ENCODE peak calls at places on chromosomes 3 and 15, in six cellular contexts. One of them, this sample, is unnamed.

GRCh38 chr3:115922681-115923347 is 299.5 kb downstream of the GAP43 start:
- DNase-seq in adrenal gland: no peak
- DNase-seq in AG04449: peak; percentile 16
- DNase-seq in breast epithelium: no peak
- DNase-seq in suprapubic skin: no peak
- DNase-seq in astrocyte of the spinal cord: peak; percentile 58
- DNase-seq in this sample: no peak

GRCh38 chr3:4289044-4289443 is 14.1 kb upstream of the SETMAR start:
- DNase-seq in adrenal gland: no peak
- DNase-seq in AG04449: no peak
- DNase-seq in breast epithelium: no peak
- DNase-seq in suprapubic skin: no peak
- DNase-seq in astrocyte of the spinal cord: no peak
- DNase-seq in this sample: no peak

GRCh38 chr15:41848595-41848994 is 9.9 kb downstream of the PLA2G4B start:
- DNase-seq in adrenal gland: no peak
- DNase-seq in AG04449: no peak
- DNase-seq in breast epithelium: no peak
- DNase-seq in suprapubic skin: no peak
- DNase-seq in astrocyte of the spinal cord: no peak
- DNase-seq in this sample: no peak

GRCh38 chr3:22759636-22760310 is 443.4 kb upstream of the UBE2E2 start:
- DNase-seq in adrenal gland: no peak
- DNase-seq in AG04449: no peak
- DNase-seq in breast epithelium: no peak
- DNase-seq in suprapubic skin: no peak
- DNase-seq in astrocyte of the spinal cord: no peak
- DNase-seq in this sample: no peak

GRCh38 chr3:137263982-137264777 is 306.4 kb downstream of the IL20RB start:
- DNase-seq in adrenal gland: no peak
- DNase-seq in AG04449: no peak
- DNase-seq in breast epithelium: no peak
- DNase-seq in suprapubic skin: no peak
- DNase-seq in astrocyte of the spinal cord: no peak
- DNase-seq in this sample: no peak

GRCh38 chr3:43215684-43216336 is 70.5 kb upstream of the SNRK start:
- DNase-seq in adrenal gland: no peak
- DNase-seq in AG04449: no peak
- DNase-seq in breast epithelium: no peak
- DNase-seq in suprapubic skin: no peak
- DNase-seq in astrocyte of the spinal cord: no peak
- DNase-seq in this sample: no peak

GRCh38 chr3:184336484-184337230 is 743 bp upstream of the FAM131A start:
- DNase-seq in adrenal gland: no peak
- DNase-seq in AG04449: no peak
- DNase-seq in breast epithelium: peak; percentile 55
- DNase-seq in suprapubic skin: no peak
- DNase-seq in astrocyte of the spinal cord: peak; percentile 69
- DNase-seq in this sample: no peak

GRCh38 chr15:39783244-39783820 is 691 bp upstream of the FSIP1 start:
- DNase-seq in adrenal gland: no peak
- DNase-seq in AG04449: no peak
- DNase-seq in breast epithelium: no peak
- DNase-seq in suprapubic skin: no peak
- DNase-seq in astrocyte of the spinal cord: peak; percentile 43
- DNase-seq in this sample: no peak

GRCh38 chr3:145807990-145808389 is 353.0 kb downstream of the PLOD2 start:
- DNase-seq in adrenal gland: peak; percentile 48
- DNase-seq in AG04449: no peak
- DNase-seq in breast epithelium: no peak
- DNase-seq in suprapubic skin: no peak
- DNase-seq in astrocyte of the spinal cord: peak; percentile 36
- DNase-seq in this sample: no peak

GRCh38 chr3:10565814-10566213 is 60.4 kb upstream of the ATP2B2 start:
- DNase-seq in adrenal gland: no peak
- DNase-seq in AG04449: no peak
- DNase-seq in breast epithelium: no peak
- DNase-seq in suprapubic skin: no peak
- DNase-seq in astrocyte of the spinal cord: no peak
- DNase-seq in this sample: no peak

GRCh38 chr3:123813876-123814275 is 70.3 kb downstream of the MYLK start:
- DNase-seq in adrenal gland: no peak
- DNase-seq in AG04449: no peak
- DNase-seq in breast epithelium: no peak
- DNase-seq in suprapubic skin: no peak
- DNase-seq in astrocyte of the spinal cord: peak; percentile 64
- DNase-seq in this sample: no peak

GRCh38 chr15:76206325-76206976 is 104.8 kb downstream of the ETFA start:
- DNase-seq in adrenal gland: peak; percentile 99
- DNase-seq in AG04449: no peak
- DNase-seq in breast epithelium: peak; percentile 80
- DNase-seq in suprapubic skin: peak; percentile 73
- DNase-seq in astrocyte of the spinal cord: peak; percentile 64
- DNase-seq in this sample: no peak

GRCh38 chr3:156797368-156797767 is 28.8 kb upstream of the LEKR1 start:
- DNase-seq in adrenal gland: no peak
- DNase-seq in AG04449: no peak
- DNase-seq in breast epithelium: no peak
- DNase-seq in suprapubic skin: no peak
- DNase-seq in astrocyte of the spinal cord: no peak
- DNase-seq in this sample: no peak

GRCh38 chr3:106458952-106459351 is 590.1 kb upstream of the CBLB start:
- DNase-seq in adrenal gland: no peak
- DNase-seq in AG04449: no peak
- DNase-seq in breast epithelium: no peak
- DNase-seq in suprapubic skin: no peak
- DNase-seq in astrocyte of the spinal cord: no peak
- DNase-seq in this sample: no peak

GRCh38 chr3:37668831-37669610 is 192.7 kb upstream of the CTDSPL start:
- DNase-seq in adrenal gland: peak; percentile 72
- DNase-seq in AG04449: no peak
- DNase-seq in breast epithelium: no peak
- DNase-seq in suprapubic skin: no peak
- DNase-seq in astrocyte of the spinal cord: no peak
- DNase-seq in this sample: no peak

GRCh38 chr15:100879461-100880138 is at the start of gene ALDH1A3:
- DNase-seq in adrenal gland: no peak
- DNase-seq in AG04449: no peak
- DNase-seq in breast epithelium: no peak
- DNase-seq in suprapubic skin: peak; percentile 60
- DNase-seq in astrocyte of the spinal cord: peak; percentile 31
- DNase-seq in this sample: no peak

GRCh38 chr15:77420610-77421369 is at the start of gene HMG20A:
- DNase-seq in adrenal gland: peak; percentile 50
- DNase-seq in AG04449: no peak
- DNase-seq in breast epithelium: peak; percentile 36
- DNase-seq in suprapubic skin: peak; percentile 77
- DNase-seq in astrocyte of the spinal cord: peak; percentile 96
- DNase-seq in this sample: peak; percentile 47

GRCh38 chr15:75666823-75667501 is 19.2 kb downstream of the SNX33 start:
- DNase-seq in adrenal gland: no peak
- DNase-seq in AG04449: peak; percentile 99
- DNase-seq in breast epithelium: peak; percentile 60
- DNase-seq in suprapubic skin: peak; percentile 93
- DNase-seq in astrocyte of the spinal cord: peak; percentile 99
- DNase-seq in this sample: no peak

GRCh38 chr3:29065211-29065785 is 215.6 kb upstream of the RBMS3 start:
- DNase-seq in adrenal gland: peak; percentile 28
- DNase-seq in AG04449: peak; percentile 98
- DNase-seq in breast epithelium: peak; percentile 90
- DNase-seq in suprapubic skin: peak; percentile 65
- DNase-seq in astrocyte of the spinal cord: peak; percentile 99
- DNase-seq in this sample: no peak

GRCh38 chr3:10251006-10251405 is 2.7 kb downstream of the TATDN2 start:
- DNase-seq in adrenal gland: no peak
- DNase-seq in AG04449: no peak
- DNase-seq in breast epithelium: no peak
- DNase-seq in suprapubic skin: no peak
- DNase-seq in astrocyte of the spinal cord: no peak
- DNase-seq in this sample: no peak

GRCh38 chr15:66132251-66132816 is 121.2 kb downstream of the MEGF11 start:
- DNase-seq in adrenal gland: no peak
- DNase-seq in AG04449: no peak
- DNase-seq in breast epithelium: no peak
- DNase-seq in suprapubic skin: no peak
- DNase-seq in astrocyte of the spinal cord: no peak
- DNase-seq in this sample: no peak

GRCh38 chr15:60973637-60974415 is 255.3 kb downstream of the RORA start:
- DNase-seq in adrenal gland: no peak
- DNase-seq in AG04449: peak; percentile 65
- DNase-seq in breast epithelium: no peak
- DNase-seq in suprapubic skin: no peak
- DNase-seq in astrocyte of the spinal cord: peak; percentile 61
- DNase-seq in this sample: no peak

GRCh38 chr3:40961104-40961857 is 238.0 kb upstream of the CTNNB1 start:
- DNase-seq in adrenal gland: no peak
- DNase-seq in AG04449: no peak
- DNase-seq in breast epithelium: no peak
- DNase-seq in suprapubic skin: no peak
- DNase-seq in astrocyte of the spinal cord: no peak
- DNase-seq in this sample: no peak

GRCh38 chr3:129560931-129561594 is 18.1 kb downstream of the H1-8 start:
- DNase-seq in adrenal gland: peak; percentile 92
- DNase-seq in AG04449: peak; percentile 19
- DNase-seq in breast epithelium: peak; percentile 30
- DNase-seq in suprapubic skin: peak; percentile 84
- DNase-seq in astrocyte of the spinal cord: peak; percentile 79
- DNase-seq in this sample: no peak

GRCh38 chr3:189167027-189167766 is 4.6 kb upstream of the TPRG1 start:
- DNase-seq in adrenal gland: no peak
- DNase-seq in AG04449: no peak
- DNase-seq in breast epithelium: no peak
- DNase-seq in suprapubic skin: no peak
- DNase-seq in astrocyte of the spinal cord: no peak
- DNase-seq in this sample: no peak

GRCh38 chr15:47439146-47439869 is 278.0 kb upstream of the SEMA6D start:
- DNase-seq in adrenal gland: no peak
- DNase-seq in AG04449: peak; percentile 26
- DNase-seq in breast epithelium: no peak
- DNase-seq in suprapubic skin: no peak
- DNase-seq in astrocyte of the spinal cord: peak; percentile 19
- DNase-seq in this sample: no peak

GRCh38 chr3:16289144-16289889 is 24.3 kb downstream of the OXNAD1 start:
- DNase-seq in adrenal gland: no peak
- DNase-seq in AG04449: no peak
- DNase-seq in breast epithelium: no peak
- DNase-seq in suprapubic skin: no peak
- DNase-seq in astrocyte of the spinal cord: no peak
- DNase-seq in this sample: no peak

GRCh38 chr3:141485578-141486415 is 1.0 kb upstream of the RASA2 start:
- DNase-seq in adrenal gland: no peak
- DNase-seq in AG04449: no peak
- DNase-seq in breast epithelium: no peak
- DNase-seq in suprapubic skin: no peak
- DNase-seq in astrocyte of the spinal cord: peak; percentile 63
- DNase-seq in this sample: no peak

DNA sequence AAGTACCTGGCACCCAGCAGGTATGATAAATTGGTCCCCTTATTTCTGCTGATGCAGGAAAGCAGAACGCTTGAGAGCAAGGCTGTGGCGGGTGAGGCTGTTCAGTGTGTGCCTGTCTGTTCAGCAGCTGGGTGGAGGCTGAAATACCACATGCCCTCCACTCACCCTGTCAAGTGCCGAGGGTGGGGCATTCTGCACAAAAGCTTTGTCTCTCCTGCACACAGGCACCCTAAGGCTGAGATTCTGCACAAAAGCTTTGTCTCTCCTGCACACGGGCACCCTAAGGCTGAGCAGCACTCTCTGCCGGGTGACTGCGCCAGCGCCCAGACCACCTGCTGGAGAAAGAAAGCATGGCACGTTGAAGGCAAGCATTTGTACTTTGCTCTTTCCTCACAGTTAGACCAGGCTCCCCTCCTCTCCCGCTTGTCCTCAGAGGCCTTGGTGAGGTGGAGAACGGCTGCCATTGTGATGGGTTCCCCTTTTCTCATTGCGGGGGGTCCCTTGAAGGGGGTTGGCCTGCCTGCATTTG is 97.5 kb downstream of the BDH1 start:
- DNase-seq in adrenal gland: no peak
- DNase-seq in AG04449: no peak
- DNase-seq in breast epithelium: no peak
- DNase-seq in suprapubic skin: no peak
- DNase-seq in astrocyte of the spinal cord: no peak
- DNase-seq in this sample: no peak
- TF ChIP-seq CTCF in adrenal gland: no peak
- TF ChIP-seq CTCF in AG04449: peak; percentile 76
- TF ChIP-seq CTCF in breast epithelium: no peak
- TF ChIP-seq CTCF in suprapubic skin: peak; percentile 59
- TF ChIP-seq CTCF in astrocyte of the spinal cord: peak; percentile 28
- TF ChIP-seq CTCF in this sample: no peak

GRCh38 chr3:134378384-134378783 is 4.1 kb upstream of the AMOTL2 start:
- DNase-seq in adrenal gland: peak; percentile 63
- DNase-seq in AG04449: no peak
- DNase-seq in breast epithelium: no peak
- DNase-seq in suprapubic skin: peak; percentile 51
- DNase-seq in astrocyte of the spinal cord: no peak
- DNase-seq in this sample: no peak
- TF ChIP-seq CTCF in adrenal gland: peak; percentile 52
- TF ChIP-seq CTCF in AG04449: no peak
- TF ChIP-seq CTCF in breast epithelium: peak; percentile 30
- TF ChIP-seq CTCF in suprapubic skin: peak; percentile 7
- TF ChIP-seq CTCF in astrocyte of the spinal cord: peak; percentile 52
- TF ChIP-seq CTCF in this sample: peak; percentile 16

GRCh38 chr3:27325419-27325818 is 43.8 kb downstream of the NEK10 start:
- DNase-seq in adrenal gland: no peak
- DNase-seq in AG04449: no peak
- DNase-seq in breast epithelium: no peak
- DNase-seq in suprapubic skin: no peak
- DNase-seq in astrocyte of the spinal cord: no peak
- DNase-seq in this sample: no peak
- TF ChIP-seq CTCF in adrenal gland: no peak
- TF ChIP-seq CTCF in AG04449: no peak
- TF ChIP-seq CTCF in breast epithelium: no peak
- TF ChIP-seq CTCF in suprapubic skin: no peak
- TF ChIP-seq CTCF in astrocyte of the spinal cord: no peak
- TF ChIP-seq CTCF in this sample: no peak

GRCh38 chr3:66985336-66985920 is 12.7 kb upstream of the KBTBD8 start:
- DNase-seq in adrenal gland: no peak
- DNase-seq in AG04449: no peak
- DNase-seq in breast epithelium: no peak
- DNase-seq in suprapubic skin: no peak
- DNase-seq in astrocyte of the spinal cord: no peak
- DNase-seq in this sample: no peak

GRCh38 chr3:66986406-66986805 is 11.7 kb upstream of the KBTBD8 start:
- DNase-seq in adrenal gland: no peak
- DNase-seq in AG04449: no peak
- DNase-seq in breast epithelium: no peak
- DNase-seq in suprapubic skin: no peak
- DNase-seq in astrocyte of the spinal cord: no peak
- DNase-seq in this sample: no peak

DNA sequence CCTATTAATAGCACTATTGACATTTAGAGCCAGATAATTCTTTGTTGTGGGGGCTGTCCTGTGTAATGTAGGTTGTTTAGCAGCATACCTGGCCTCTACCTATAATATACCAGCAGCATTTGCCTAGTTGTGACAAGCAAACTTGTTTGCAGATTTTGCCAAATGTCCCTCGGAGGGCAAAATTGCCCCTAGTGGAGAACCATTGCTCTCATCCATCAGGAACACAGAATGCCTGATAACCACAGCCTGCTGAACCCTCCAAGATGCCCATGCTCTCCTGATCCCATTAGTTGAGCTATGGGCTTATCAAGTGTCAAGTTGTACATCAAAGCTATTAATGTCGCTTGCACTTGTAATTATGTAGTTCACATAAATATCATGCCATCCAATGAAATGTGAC is 15.0 kb upstream of the KBTBD8 start:
- DNase-seq in adrenal gland: no peak
- DNase-seq in AG04449: no peak
- DNase-seq in breast epithelium: no peak
- DNase-seq in suprapubic skin: no peak
- DNase-seq in astrocyte of the spinal cord: no peak
- DNase-seq in this sample: no peak
- TF ChIP-seq CTCF in adrenal gland: no peak
- TF ChIP-seq CTCF in AG04449: no peak
- TF ChIP-seq CTCF in breast epithelium: no peak
- TF ChIP-seq CTCF in suprapubic skin: no peak
- TF ChIP-seq CTCF in astrocyte of the spinal cord: no peak
- TF ChIP-seq CTCF in this sample: no peak

This sample was measured in natural killer cell.